ENCODE peak calls at places on chromosomes 5 and 9, in four cellular contexts. Y, B, T and W are unnamed samples.

GRCh38 chr9:91212592-91213243 is 149.0 kb downstream of the AUH start:
- DNase-seq in Y (no peak), T (peak; percentile 52), B (no peak), W (no peak)

GRCh38 chr5:148542812-148543211 is 111.5 kb downstream of the HTR4 start:
- DNase-seq in Y (no peak), T (no peak), B (no peak), W (no peak)

GRCh38 chr9:133711428-133712220 is 26.5 kb downstream of the SARDH start:
- DNase-seq in B (peak; percentile 75), T (no peak), Y (no peak), W (peak; percentile 86)

GRCh38 chr9:7055201-7055903 is 297.6 kb downstream of the KDM4C start:
- DNase-seq in T (no peak), B (no peak), Y (no peak), W (no peak)

GRCh38 chr5:96968614-96969013 is 32.7 kb downstream of the LNPEP start:
- DNase-seq in Y (no peak), T (no peak), B (no peak), W (peak; percentile 28)

GRCh38 chr5:160311491-160312138 is 749 bp downstream of the CCNJL start:
- DNase-seq in T (no peak), B (peak; percentile 35), Y (no peak), W (no peak)

GRCh38 chr9:29514336-29514735 is 1941.1 kb upstream of the C9orf72 start:
- DNase-seq in Y (no peak), T (no peak), B (no peak), W (no peak)

GRCh38 chr5:170491479-170491878 is 12.3 kb upstream of the KCNIP1 start:
- DNase-seq in T (no peak), Y (peak; percentile 52), B (no peak), W (peak; percentile 86)

GRCh38 chr5:9932770-9933169 is 302.6 kb upstream of the TAS2R1 start:
- DNase-seq in Y (no peak), T (no peak), B (no peak), W (no peak)

GRCh38 chr5:149471406-149472183 is 79.6 kb downstream of the CSNK1A1 start:
- DNase-seq in Y (peak; percentile 45), T (peak; percentile 96), B (peak; percentile 54), W (no peak)

GRCh38 chr5:96520345-96520744 is 87.3 kb upstream of the PCSK1 start:
- DNase-seq in T (no peak), B (no peak), Y (no peak), W (no peak)

GRCh38 chr5:87746891-87747366 is 334.2 kb upstream of the CCNH start:
- DNase-seq in B (peak; percentile 3), Y (peak; percentile 92), T (no peak), W (no peak)

GRCh38 chr5:151751593-151751992 is 6.8 kb downstream of the ATOX1 start:
- DNase-seq in Y (no peak), T (no peak), B (no peak), W (no peak)

GRCh38 chr5:178288373-178289368 is 56.1 kb upstream of the PHYKPL start:
- DNase-seq in B (no peak), Y (peak; percentile 38), T (peak; percentile 16), W (no peak)

GRCh38 chr9:69861011-69861410 is 40.4 kb downstream of the CFAP95 start:
- DNase-seq in Y (no peak), T (no peak), B (no peak), W (no peak)

GRCh38 chr5:67214036-67214435 is 17.4 kb upstream of the CD180 start:
- DNase-seq in Y (no peak), B (no peak), T (no peak), W (no peak)

GRCh38 chr5:174608631-174609097 is 115.7 kb upstream of the MSX2 start:
- DNase-seq in B (no peak), Y (peak; percentile 40), T (peak; percentile 96), W (no peak)

DNA sequence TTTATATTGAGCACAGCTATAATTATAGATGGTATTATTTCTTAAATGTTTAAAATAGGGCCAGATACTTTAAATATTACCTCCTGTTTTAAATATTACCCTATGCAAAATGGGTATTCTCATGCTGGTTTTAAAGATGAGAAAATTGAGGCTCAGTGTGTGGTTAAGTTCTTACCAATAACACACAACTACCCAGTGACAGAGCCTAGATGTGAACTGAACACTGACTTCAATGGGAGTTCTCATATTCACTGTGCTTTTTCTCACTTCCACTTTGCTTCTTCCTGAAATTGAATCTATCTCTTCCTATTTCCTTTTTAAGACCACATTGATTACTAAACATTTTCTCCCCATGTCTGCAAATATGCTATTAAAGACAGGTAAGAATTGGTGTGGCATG is 135.8 kb upstream of the TUSC1 start:
- DNase-seq in B (no peak), T (no peak), Y (no peak), W (no peak)
- H3K4me3 ChIP-seq in B (no peak overlapping the region), T (no peak overlapping the region), Y (no peak overlapping the region), W (no peak overlapping the region)

GRCh38 chr5:141528401-141528984 is 39.6 kb downstream of the PCDHGC5 start:
- DNase-seq in T (no peak), B (no peak), Y (no peak), W (no peak)

GRCh38 chr5:141523991-141524390 is 35.1 kb downstream of the PCDHGC5 start:
- DNase-seq in Y (no peak), T (no peak), B (no peak), W (no peak)

GRCh38 chr5:141529002-141529401 is 40.1 kb downstream of the PCDHGC5 start:
- DNase-seq in Y (no peak), B (no peak), T (no peak), W (no peak)

GRCh38 chr5:141524604-141525597 is 36.0 kb downstream of the PCDHGC5 start:
- DNase-seq in B (peak; percentile 77), T (peak; percentile 78), Y (peak; percentile 67), W (peak; percentile 93)

GRCh38 chr5:141525659-141526058 is 36.8 kb downstream of the PCDHGC5 start:
- DNase-seq in T (peak; percentile 78), Y (no peak), B (no peak), W (no peak)
- H3K4me3 ChIP-seq in T (no peak overlapping the region), Y (no peak overlapping the region), B (no peak overlapping the region), W (no peak overlapping the region)

GRCh38 chr5:38621840-38622513 is 65.5 kb upstream of the LIFR start:
- DNase-seq in B (no peak), T (no peak), Y (no peak), W (no peak)
- H3K4me3 ChIP-seq in B (no peak overlapping the region), T (no peak overlapping the region), Y (no peak overlapping the region), W (no peak overlapping the region)

GRCh38 chr9:4933861-4934260 is 51.2 kb upstream of the JAK2 start:
- DNase-seq in T (no peak), B (no peak), Y (no peak), W (no peak)

GRCh38 chr9:4937436-4937835 is 47.6 kb upstream of the JAK2 start:
- DNase-seq in Y (no peak), B (no peak), T (no peak), W (no peak)

GRCh38 chr9:4936823-4937222 is 48.2 kb upstream of the JAK2 start:
- DNase-seq in Y (no peak), T (no peak), B (no peak), W (no peak)

GRCh38 chr9:4934976-4935672 is 49.9 kb upstream of the JAK2 start:
- DNase-seq in T (no peak), Y (no peak), B (no peak), W (no peak)

GRCh38 chr9:4936277-4936676 is 48.8 kb upstream of the JAK2 start:
- DNase-seq in B (no peak), T (no peak), Y (no peak), W (no peak)
- H3K4me3 ChIP-seq in B (no peak overlapping the region), T (no peak overlapping the region), Y (no peak overlapping the region), W (no peak overlapping the region)

GRCh38 chr9:120473626-120474025 is 106.3 kb downstream of the CDK5RAP2 start:
- DNase-seq in Y (no peak), T (no peak), B (no peak), W (no peak)
- H3K4me3 ChIP-seq in Y (no peak overlapping the region), T (no peak overlapping the region), B (no peak overlapping the region), W (no peak overlapping the region)

DNA sequence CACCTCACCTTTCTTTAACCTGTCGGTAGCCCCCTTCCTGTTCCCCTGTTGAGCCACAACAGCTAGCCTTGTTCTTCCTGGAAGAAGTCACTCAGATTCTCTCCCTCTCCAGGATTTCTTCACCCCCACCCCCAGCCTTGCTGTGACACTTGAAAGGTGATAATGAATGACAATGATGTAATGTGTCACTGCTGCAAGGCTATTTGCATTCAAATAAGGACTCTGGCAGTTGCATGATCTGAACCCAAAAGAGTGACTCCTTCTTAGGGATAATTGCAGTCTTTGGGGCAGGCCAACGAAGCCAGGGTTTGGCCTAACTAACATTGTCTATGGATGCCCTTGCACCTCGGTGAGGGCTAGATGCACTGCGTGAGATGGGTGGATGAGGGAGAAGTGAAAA is 154.4 kb upstream of the CLINT1 start:
- DNase-seq in Y (no peak), B (no peak), T (no peak), W (no peak)
- H3K4me3 ChIP-seq in Y (no peak overlapping the region), B (no peak overlapping the region), T (no peak overlapping the region), W (no peak overlapping the region)

GRCh38 chr9:21789541-21790037 is 12.8 kb upstream of the MTAP start:
- DNase-seq in B (peak; percentile 28), T (peak; percentile 88), Y (peak; percentile 65), W (peak; percentile 77)
- H3K4me3 ChIP-seq in B (peak overlapping the region; percentile 46), T (no peak overlapping the region), Y (no peak overlapping the region), W (peak overlapping the region; percentile 25)

GRCh38 chr5:71700803-71701202 is 18.3 kb upstream of the CARTPT start:
- DNase-seq in T (no peak), Y (no peak), B (no peak), W (no peak)

GRCh38 chr5:71699751-71700150 is 19.3 kb upstream of the CARTPT start:
- DNase-seq in B (no peak), Y (no peak), T (no peak), W (no peak)

GRCh38 chr5:71695561-71695960 is 23.5 kb upstream of the CARTPT start:
- DNase-seq in B (no peak), T (peak; percentile 2), Y (no peak), W (peak; percentile 31)

GRCh38 chr5:71699233-71699632 is 19.8 kb upstream of the CARTPT start:
- DNase-seq in T (no peak), B (no peak), Y (no peak), W (no peak)

DNA sequence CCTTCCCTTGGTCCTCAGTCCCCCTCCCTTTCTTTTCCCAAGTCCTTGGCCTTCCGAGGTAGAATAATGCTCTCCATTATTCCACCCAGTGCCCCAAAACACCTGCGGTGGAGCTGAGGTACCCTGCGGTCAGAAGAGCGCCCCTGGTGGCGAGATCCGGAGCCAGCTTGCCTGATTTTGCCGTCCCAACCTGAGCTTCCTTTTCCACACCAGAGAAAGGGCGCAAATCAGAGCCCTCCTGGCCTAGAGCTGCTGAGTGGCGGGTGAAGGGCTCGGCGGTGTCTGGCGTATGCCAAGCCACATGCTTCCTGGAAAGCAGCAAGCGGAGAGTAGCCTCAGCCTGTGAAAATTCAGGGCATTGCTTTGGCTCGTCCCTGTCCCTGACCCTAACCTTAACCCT is 21.1 kb upstream of the CARTPT start:
- DNase-seq in Y (no peak), B (no peak), T (no peak), W (no peak)
- H3K4me3 ChIP-seq in Y (no peak overlapping the region), B (no peak overlapping the region), T (no peak overlapping the region), W (no peak overlapping the region)